ENCODE peak calls at places on chromosomes 5 and 9, in six cellular contexts. R, M, A, X, T and W are unnamed samples.
A peak's percentile ranks its signal among the peaks of the same experiment; 100 is the strongest.

GRCh38 chr5:93582677-93583524 is at the start of gene NR2F1:
- DNase-seq in R (no peak), M (peak; percentile 62), A (no peak), X (peak; percentile 90), T (peak; percentile 92), W (peak; percentile 100)

GRCh38 chr5:83467315-83468044 is 4.1 kb upstream of the VCAN start:
- DNase-seq in R (no peak), M (no peak), A (no peak), X (peak; percentile 70), T (no peak), W (peak; percentile 56)

GRCh38 chr5:74973694-74974093 is 78.7 kb downstream of the GCNT4 start:
- DNase-seq in R (no peak), M (no peak), A (no peak), X (no peak), T (no peak), W (no peak)

GRCh38 chr9:98168153-98168780 is 24.2 kb downstream of the CORO2A start:
- DNase-seq in R (no peak), M (no peak), A (peak; percentile 1), X (no peak), T (no peak), W (no peak)

GRCh38 chr9:12702160-12702758 is 9.1 kb downstream of the TYRP1 start:
- DNase-seq in R (no peak), M (peak; percentile 12), A (no peak), X (peak; percentile 80), T (peak; percentile 76), W (peak; percentile 83)

GRCh38 chr5:153520952-153521351 is 30.5 kb downstream of the GRIA1 start:
- DNase-seq in R (no peak), M (no peak), A (no peak), X (peak; percentile 43), T (no peak), W (peak; percentile 44)

GRCh38 chr9:132008871-132009812 is 70.5 kb downstream of the MED27 start:
- DNase-seq in R (no peak), M (no peak), A (no peak), X (no peak), T (peak; percentile 47), W (no peak)

GRCh38 chr9:133242991-133243390 is 32.0 kb downstream of the ABO start:
- DNase-seq in R (no peak), M (no peak), A (no peak), X (no peak), T (no peak), W (no peak)

GRCh38 chr5:171264842-171265241 is 44.2 kb upstream of the TLX3 start:
- DNase-seq in R (no peak), M (no peak), A (no peak), X (no peak), T (no peak), W (no peak)

GRCh38 chr5:139147743-139148079 is 50.5 kb downstream of the SIL1 start:
- DNase-seq in R (no peak), M (no peak), A (peak; percentile 55), X (peak; percentile 77), T (peak; percentile 94), W (peak; percentile 76)

GRCh38 chr5:1633605-1634336 is 110.0 kb upstream of the LPCAT1 start:
- DNase-seq in R (peak; percentile 95), M (peak; percentile 70), A (peak; percentile 91), X (peak; percentile 77), T (peak; percentile 26), W (peak; percentile 73)

GRCh38 chr5:134122530-134122929 is 8.0 kb downstream of the TCF7 start:
- DNase-seq in R (no peak), M (no peak), A (peak; percentile 78), X (no peak), T (no peak), W (no peak)

GRCh38 chr9:14188011-14188410 is 125.9 kb downstream of the NFIB start:
- DNase-seq in R (no peak), M (no peak), A (no peak), X (no peak), T (no peak), W (no peak)

GRCh38 chr5:161431963-161432362 is 114.6 kb downstream of the GABRB2 start:
- DNase-seq in R (no peak), M (no peak), A (no peak), X (no peak), T (no peak), W (no peak)

GRCh38 chr9:2727966-2728613 is 10.8 kb downstream of the KCNV2 start:
- DNase-seq in R (peak; percentile 23), M (no peak), A (no peak), X (peak; percentile 77), T (peak; percentile 62), W (peak; percentile 84)

GRCh38 chr9:124869986-124870560 is 8.1 kb downstream of the ARPC5L start:
- DNase-seq in R (peak; percentile 83), M (no peak), A (peak; percentile 83), X (no peak), T (peak; percentile 53), W (peak; percentile 51)

GRCh38 chr5:117242028-117242427 is 667.4 kb upstream of the SEMA6A start:
- DNase-seq in R (peak; percentile 5), M (no peak), A (no peak), X (no peak), T (no peak), W (no peak)

GRCh38 chr9:37034320-37034937 is 361 bp upstream of the PAX5 start:
- DNase-seq in R (peak; percentile 81), M (no peak), A (peak; percentile 65), X (no peak), T (no peak), W (no peak)

GRCh38 chr5:36667826-36668225 is 61.4 kb downstream of the SLC1A3 start:
- DNase-seq in R (no peak), M (no peak), A (no peak), X (no peak), T (no peak), W (peak; percentile 93)

GRCh38 chr9:130578865-130579737 is at the start of gene FUBP3:
- DNase-seq in R (peak; percentile 99), M (peak; percentile 82), A (peak; percentile 96), X (peak; percentile 89), T (peak; percentile 90), W (peak; percentile 93)

GRCh38 chr9:130576176-130576575 is 3.2 kb upstream of the FUBP3 start:
- DNase-seq in R (no peak), M (no peak), A (no peak), X (no peak), T (no peak), W (no peak)

GRCh38 chr9:130570200-130570599 is 9.2 kb upstream of the FUBP3 start:
- DNase-seq in R (no peak), M (no peak), A (no peak), X (peak; percentile 16), T (peak; percentile 84), W (peak; percentile 17)

GRCh38 chr9:130579738-130580463 is 524 bp downstream of the FUBP3 start:
- DNase-seq in R (no peak), M (no peak), A (no peak), X (no peak), T (no peak), W (peak; percentile 22)

DNA sequence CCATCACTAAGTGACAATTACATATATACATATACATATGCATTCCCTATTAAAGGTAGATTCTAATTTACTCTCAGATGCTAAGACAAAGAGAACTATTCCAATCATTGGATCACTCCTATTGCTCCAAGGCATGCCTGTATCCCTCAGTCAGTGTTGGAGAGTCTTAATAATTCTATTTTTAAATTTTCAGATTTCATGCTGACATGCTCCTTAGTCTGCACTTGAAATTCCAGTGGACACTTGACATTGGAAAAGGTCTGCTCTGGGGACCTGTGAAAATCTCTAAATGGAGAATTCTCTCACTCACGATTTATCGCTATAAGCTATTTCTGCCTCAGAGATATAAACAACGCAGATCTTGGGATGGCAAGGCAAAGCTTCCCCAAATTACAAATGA is 3.9 kb upstream of the FUBP3 start:
- DNase-seq in R (no peak), M (no peak), A (no peak), X (no peak), T (no peak), W (no peak)
- TF ChIP-seq CTCF in R (no peak), M (no peak), A (no peak), X (no peak), T (no peak), W (no peak)

DNA sequence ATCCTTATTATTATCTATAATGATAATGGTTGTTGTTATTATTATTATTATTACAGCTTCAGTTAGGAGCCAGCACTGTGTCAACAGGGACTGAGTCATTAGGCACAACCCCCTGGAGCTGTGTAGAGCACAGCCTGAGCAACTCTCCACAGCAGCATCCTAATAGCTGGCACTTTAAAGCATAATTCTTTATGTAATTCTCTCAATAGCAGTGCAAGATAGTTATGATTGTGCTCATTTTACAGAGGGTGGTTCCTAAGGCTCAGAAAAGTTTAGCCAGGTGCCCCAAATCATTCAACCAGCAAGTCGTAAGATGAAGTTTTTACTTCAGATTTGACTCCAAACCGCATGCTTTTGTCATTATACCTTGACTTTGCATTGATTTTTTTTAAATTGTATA is 390.3 kb downstream of the ANXA1 start:
- DNase-seq in R (no peak), M (no peak), A (no peak), X (no peak), T (no peak), W (no peak)
- TF ChIP-seq CTCF in R (no peak), M (no peak), A (no peak), X (no peak), T (no peak), W (no peak)

GRCh38 chr9:102185962-102186361 is 447.5 kb upstream of the GRIN3A start:
- DNase-seq in R (no peak), M (no peak), A (no peak), X (no peak), T (no peak), W (no peak)
- TF ChIP-seq CTCF in R (no peak), M (no peak), A (no peak), X (no peak), T (no peak), W (no peak)

DNA sequence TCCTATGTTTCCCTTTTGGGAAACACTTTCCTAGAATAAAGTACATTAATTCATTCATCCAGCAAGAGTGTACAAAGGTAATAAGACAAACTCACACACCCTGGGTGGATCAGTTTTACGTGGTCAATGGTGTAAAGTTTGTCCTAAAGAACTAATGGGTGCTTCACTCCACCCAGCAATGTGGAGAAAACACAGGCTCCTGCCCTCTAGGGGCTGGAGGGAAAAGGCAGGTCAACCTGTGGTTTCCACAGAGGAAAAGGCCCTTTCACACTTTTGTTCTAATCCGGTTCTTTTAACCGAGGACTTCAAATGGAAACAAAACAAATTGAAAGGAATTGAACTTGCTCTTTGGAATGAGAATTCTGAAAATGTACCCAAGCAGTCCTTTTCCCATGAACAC is 80.9 kb upstream of the SPOCK1 start:
- DNase-seq in R (no peak), M (no peak), A (no peak), X (no peak), T (peak; percentile 33), W (no peak)
- TF ChIP-seq CTCF in R (peak; percentile 18), M (peak; percentile 52), A (no peak), X (peak; percentile 43), T (peak; percentile 11), W (peak; percentile 34)

GRCh38 chr9:136726631-136727191 is 14.3 kb downstream of the DIPK1B start:
- DNase-seq in R (peak; percentile 87), M (no peak), A (no peak), X (peak; percentile 25), T (peak; percentile 42), W (peak; percentile 62)
- TF ChIP-seq CTCF in R (peak; percentile 73), M (peak; percentile 55), A (no peak), X (peak; percentile 47), T (peak; percentile 33), W (peak; percentile 27)